ENCODE peak calls at places on chromosomes 2 and 18, in seven cellular contexts. L is H1, Z is IMR-90, U is neuronal stem cell, R is H9, B is mesenchymal stem cell, I is trophoblast cell. C is an unnamed sample.

GRCh38 chr2:160472839-160473251 is 20.8 kb downstream of the RBMS1 start:
- DNase-seq in L (no peak), Z (peak), U (no peak), R (no peak), B (peak), I (no peak), C (no peak)

GRCh38 chr2:19312949-19313348 is 45.5 kb downstream of the OSR1 start:
- DNase-seq in L (no peak), Z (peak), U (no peak), R (no peak), B (peak), I (peak), C (peak)

GRCh38 chr2:108169982-108170625 is 69.7 kb upstream of the SULT1C3 start:
- DNase-seq in L (peak), Z (peak), U (no peak), R (peak), B (peak), I (no peak), C (peak)

GRCh38 chr2:46032161-46032813 is 264.9 kb upstream of the EPAS1 start:
- DNase-seq in L (no peak), Z (no peak), U (no peak), R (no peak), B (no peak), I (no peak), C (no peak)

GRCh38 chr2:46538393-46538792 is 59.0 kb downstream of the TMEM247 start:
- DNase-seq in L (no peak), Z (peak), U (no peak), R (no peak), B (peak), I (no peak), C (no peak)

GRCh38 chr2:183009249-183009899 is 28.9 kb downstream of the NCKAP1 start:
- DNase-seq in L (no peak), Z (no peak), U (no peak), R (no peak), B (no peak), I (no peak), C (no peak)

GRCh38 chr2:120878970-120879369 is 143.3 kb downstream of the GLI2 start:
- DNase-seq in L (no peak), Z (no peak), U (peak), R (no peak), B (no peak), I (no peak), C (no peak)

GRCh38 chr18:74897971-74898657 is 300.4 kb downstream of the ZNF407 start:
- DNase-seq in L (no peak), Z (peak), U (no peak), R (no peak), B (peak), I (no peak), C (no peak)

GRCh38 chr18:50182516-50182915 is 12.4 kb downstream of the MYO5B start:
- DNase-seq in L (no peak), Z (no peak), U (no peak), R (no peak), B (no peak), I (no peak), C (no peak)

GRCh38 chr2:181104512-181105121 is 124.2 kb downstream of the UBE2E3 start:
- DNase-seq in L (no peak), Z (peak), U (peak), R (no peak), B (peak), I (peak), C (peak)

GRCh38 chr2:8229546-8229986 is 452.3 kb upstream of the ID2 start:
- DNase-seq in L (no peak), Z (peak), U (no peak), R (peak), B (peak), I (no peak), C (peak)

GRCh38 chr2:85475801-85476610 is 57.5 kb downstream of the SH2D6 start:
- DNase-seq in L (no peak), Z (no peak), U (no peak), R (no peak), B (no peak), I (no peak), C (no peak)

GRCh38 chr2:221176666-221177065 is 395.4 kb downstream of the EPHA4 start:
- DNase-seq in L (no peak), Z (no peak), U (no peak), R (no peak), B (no peak), I (no peak), C (no peak)

GRCh38 chr2:44772670-44773378 is 168.7 kb upstream of the SIX3 start:
- DNase-seq in L (no peak), Z (no peak), U (no peak), R (no peak), B (no peak), I (no peak), C (no peak)

GRCh38 chr2:139813340-139813739 is 1033.2 kb upstream of the NXPH2 start:
- DNase-seq in L (no peak), Z (no peak), U (no peak), R (no peak), B (no peak), I (no peak), C (no peak)

GRCh38 chr2:3107567-3107966 is 270.1 kb downstream of the EIPR1 start:
- DNase-seq in L (peak), Z (no peak), U (no peak), R (peak), B (no peak), I (no peak), C (peak)

GRCh38 chr2:216596986-216597509 is 36.2 kb upstream of the IGFBP2 start:
- DNase-seq in L (no peak), Z (no peak), U (no peak), R (no peak), B (no peak), I (no peak), C (no peak)

GRCh38 chr2:10750610-10751009 is 29.2 kb downstream of the ATP6V1C2 start:
- DNase-seq in L (no peak), Z (peak), U (no peak), R (no peak), B (no peak), I (no peak), C (no peak)

GRCh38 chr2:191617589-191617988 is 60.3 kb upstream of the NABP1 start:
- DNase-seq in L (no peak), Z (no peak), U (no peak), R (no peak), B (no peak), I (no peak), C (no peak)

GRCh38 chr2:85584857-85585780 is 888 bp downstream of the VAMP5 start:
- DNase-seq in L (no peak), Z (peak), U (no peak), R (no peak), B (peak), I (peak), C (peak)

GRCh38 chr2:232333361-232334135 is 45.0 kb upstream of the ALPP start:
- DNase-seq in L (peak), Z (no peak), U (peak), R (peak), B (no peak), I (no peak), C (peak)

GRCh38 chr18:76246579-76246978 is 248.5 kb downstream of the ZNF516 start:
- DNase-seq in L (no peak), Z (no peak), U (no peak), R (no peak), B (no peak), I (no peak), C (no peak)

GRCh38 chr2:148596033-148596432 is 48.5 kb upstream of the EPC2 start:
- DNase-seq in L (no peak), Z (no peak), U (no peak), R (no peak), B (no peak), I (no peak), C (no peak)

GRCh38 chr2:112065966-112066365 is 10.9 kb downstream of the TMEM87B start:
- DNase-seq in L (no peak), Z (peak), U (no peak), R (no peak), B (peak), I (peak), C (peak)

GRCh38 chr18:14999085-14999975 is 251.4 kb downstream of the ANKRD30B start:
- DNase-seq in L (peak), Z (no peak), U (no peak), R (no peak), B (no peak), I (no peak), C (no peak)

GRCh38 chr18:62660741-62661140 is 54.6 kb upstream of the PHLPP1 start:
- DNase-seq in L (no peak), Z (no peak), U (no peak), R (no peak), B (no peak), I (no peak), C (no peak)

GRCh38 chr2:9326975-9327374 is 96.4 kb downstream of the ITGB1BP1 start:
- DNase-seq in L (no peak), Z (peak), U (no peak), R (no peak), B (peak), I (no peak), C (peak)

GRCh38 chr2:64779117-64779690 is 125.5 kb upstream of the SERTAD2 start:
- DNase-seq in L (no peak), Z (peak), U (no peak), R (no peak), B (peak), I (peak), C (no peak)

GRCh38 chr2:148796735-148797512 is 78.1 kb upstream of the KIF5C start:
- DNase-seq in L (no peak), Z (no peak), U (no peak), R (no peak), B (no peak), I (no peak), C (no peak)

GRCh38 chr2:190136259-190136658 is 73.7 kb upstream of the MSTN start:
- DNase-seq in L (no peak), Z (no peak), U (no peak), R (no peak), B (no peak), I (no peak), C (peak)

GRCh38 chr18:48835119-48835518 is 115.6 kb downstream of the SMAD7 start:
- DNase-seq in L (no peak), Z (no peak), U (no peak), R (no peak), B (no peak), I (no peak), C (no peak)

GRCh38 chr2:192500550-192501200 is 305.9 kb upstream of the TMEFF2 start:
- DNase-seq in L (no peak), Z (peak), U (no peak), R (no peak), B (peak), I (peak), C (peak)

GRCh38 chr18:67432806-67433205 is 83.7 kb downstream of the DSEL start:
- DNase-seq in L (no peak), Z (peak), U (no peak), R (no peak), B (no peak), I (no peak), C (no peak)

DNA sequence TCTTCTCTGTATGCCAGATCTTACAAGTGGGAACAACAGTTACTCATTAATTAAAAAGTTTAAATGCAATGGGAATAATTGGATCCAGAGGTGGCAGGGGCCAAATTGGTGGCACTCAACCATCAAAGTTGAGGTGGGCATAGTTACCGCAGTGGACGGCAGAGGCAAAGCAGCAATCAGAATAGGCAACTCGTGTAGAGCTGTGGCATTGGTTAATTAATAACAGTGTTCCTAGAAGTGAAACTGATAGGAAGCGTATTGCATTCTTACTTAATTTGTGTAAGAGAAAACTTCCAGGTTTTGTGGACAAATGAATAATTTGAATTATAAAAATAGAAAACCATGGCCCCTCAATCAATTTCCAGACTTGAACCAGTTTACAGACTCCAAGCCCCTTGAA is 1068.2 kb upstream of the ACVR2A start:
- DNase-seq in L (no peak), Z (no peak), U (no peak), R (no peak), B (no peak), I (no peak), C (no peak)
- H2BK5ac ChIP-seq in L (no peak), Z (no peak), U (no peak), R (no peak), B (no peak), I (no peak), C (no peak)

DNA sequence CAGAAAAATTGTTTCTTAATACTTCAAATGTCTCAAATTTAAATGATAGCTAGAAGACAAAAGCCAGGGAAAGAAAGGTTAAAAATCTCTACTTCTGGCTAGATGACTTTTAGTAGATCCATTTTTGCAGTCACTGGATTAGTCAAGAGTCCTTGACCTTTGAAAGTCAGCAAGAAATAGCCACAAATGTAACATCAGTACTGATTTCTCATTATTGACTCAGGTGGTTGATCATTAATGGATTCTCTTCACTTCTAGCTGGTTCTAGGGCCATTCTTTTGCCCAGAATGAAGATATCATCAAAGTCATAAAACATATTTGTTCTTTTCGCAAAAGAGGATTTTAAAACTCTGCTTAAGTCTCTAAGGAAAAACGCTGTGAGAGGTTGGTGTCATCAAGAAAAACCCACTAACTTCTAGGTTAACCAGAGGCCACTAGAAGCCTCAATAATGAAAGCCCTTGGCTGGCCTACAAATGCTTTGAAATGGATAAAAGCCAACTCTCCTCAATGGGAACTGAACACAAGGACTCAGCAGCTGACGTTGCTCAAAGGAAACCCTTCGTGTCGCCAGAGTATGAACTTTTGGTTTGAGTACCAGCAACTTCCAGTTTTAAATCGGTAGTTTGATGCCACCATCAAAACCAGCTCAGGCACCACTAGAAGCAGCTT is 66.3 kb downstream of the IRS1 start:
- DNase-seq in L (no peak), Z (no peak), U (no peak), R (no peak), B (no peak), I (no peak), C (no peak)
- H2BK5ac ChIP-seq in L (no peak), Z (peak), U (no peak), R (no peak), B (no peak), I (no peak), C (no peak)

GRCh38 chr2:239021651-239022436 is 174.0 kb downstream of the TWIST2 start:
- DNase-seq in L (no peak), Z (no peak), U (no peak), R (no peak), B (no peak), I (no peak), C (no peak)
- H2BK5ac ChIP-seq in L (no peak), Z (no peak), U (no peak), R (no peak), B (no peak), I (no peak), C (no peak)

GRCh38 chr2:66839551-66840320 is 404.8 kb downstream of the MEIS1 start:
- DNase-seq in L (no peak), Z (peak), U (no peak), R (no peak), B (peak), I (peak), C (no peak)
- H2BK5ac ChIP-seq in L (no peak), Z (peak), U (no peak), R (no peak), B (peak), I (peak), C (no peak)

GRCh38 chr18:4677006-4677405 is 221.9 kb upstream of the DLGAP1 start:
- DNase-seq in L (no peak), Z (no peak), U (no peak), R (no peak), B (no peak), I (no peak), C (no peak)

GRCh38 chr18:4672152-4672551 is 217.0 kb upstream of the DLGAP1 start:
- DNase-seq in L (no peak), Z (no peak), U (no peak), R (no peak), B (no peak), I (no peak), C (no peak)
- H2BK5ac ChIP-seq in L (no peak), Z (no peak), U (no peak), R (no peak), B (no peak), I (no peak), C (no peak)

GRCh38 chr2:100940766-100941645 is 61.1 kb upstream of the RPL31 start:
- DNase-seq in L (no peak), Z (no peak), U (no peak), R (no peak), B (no peak), I (no peak), C (no peak)
- H2BK5ac ChIP-seq in L (no peak), Z (no peak), U (no peak), R (no peak), B (no peak), I (no peak), C (no peak)

C was measured in mesendoderm.